ENCODE peak calls at places on chromosomes 6 and 20, in eight cellular contexts. H, N, A, V, U, D, G and B are unnamed samples.
A peak's percentile ranks its signal among the peaks of the same experiment; 100 is the strongest.

GRCh38 chr6:163996491-163996890 is 582.0 kb downstream of the QKI start:
- DNase-seq in H (no peak), N (no peak), A (no peak), V (no peak), U (no peak), D (no peak), G (no peak), B (no peak)

GRCh38 chr20:31505903-31506302 is 8.3 kb upstream of the HM13 start:
- DNase-seq in H (no peak), N (no peak), A (no peak), V (no peak), U (no peak), D (no peak), G (no peak), B (no peak)

GRCh38 chr6:72425003-72425681 is 196.7 kb upstream of the KCNQ5 start:
- DNase-seq in H (no peak), N (no peak), A (no peak), V (no peak), U (no peak), D (no peak), G (no peak), B (no peak)

GRCh38 chr20:6636209-6637159 is 131.0 kb upstream of the BMP2 start:
- DNase-seq in H (peak; percentile 85), N (peak; percentile 2), A (peak; percentile 47), V (no peak), U (no peak), D (no peak), G (peak; percentile 63), B (peak; percentile 80)

GRCh38 chr6:34082348-34082747 is 63.5 kb downstream of the GRM4 start:
- DNase-seq in H (no peak), N (no peak), A (no peak), V (no peak), U (no peak), D (no peak), G (no peak), B (no peak)

GRCh38 chr6:7267071-7267470 is 45.9 kb downstream of the SSR1 start:
- DNase-seq in H (no peak), N (no peak), A (no peak), V (no peak), U (no peak), D (no peak), G (no peak), B (no peak)

GRCh38 chr6:165662041-165662491 is 975 bp downstream of the PDE10A start:
- DNase-seq in H (no peak), N (peak; percentile 70), A (peak; percentile 52), V (no peak), U (no peak), D (no peak), G (no peak), B (no peak)

GRCh38 chr6:18022398-18023231 is 35.2 kb upstream of the KIF13A start:
- DNase-seq in H (peak; percentile 13), N (no peak), A (peak; percentile 31), V (no peak), U (no peak), D (no peak), G (no peak), B (no peak)

GRCh38 chr20:1660263-1660662 is 2.7 kb upstream of the SIRPG start:
- DNase-seq in H (no peak), N (no peak), A (no peak), V (no peak), U (no peak), D (no peak), G (no peak), B (no peak)

GRCh38 chr20:57672164-57672563 is 37.7 kb downstream of the PMEPA1 start:
- DNase-seq in H (peak; percentile 86), N (peak; percentile 72), A (no peak), V (no peak), U (no peak), D (no peak), G (no peak), B (no peak)

GRCh38 chr6:43081043-43081442 is 4.9 kb downstream of the PTK7 start:
- DNase-seq in H (no peak), N (no peak), A (no peak), V (no peak), U (no peak), D (no peak), G (no peak), B (no peak)

GRCh38 chr6:87237804-87238203 is 82.4 kb downstream of the ZNF292 start:
- DNase-seq in H (peak; percentile 30), N (peak; percentile 51), A (peak; percentile 4), V (peak; percentile 18), U (peak; percentile 14), D (no peak), G (peak; percentile 9), B (peak; percentile 47)

GRCh38 chr6:33723576-33724085 is 12.1 kb upstream of the UQCC2 start:
- DNase-seq in H (no peak), N (no peak), A (no peak), V (no peak), U (no peak), D (no peak), G (no peak), B (no peak)

GRCh38 chr6:113630738-113631535 is 226.2 kb upstream of the MARCKS start:
- DNase-seq in H (peak; percentile 77), N (no peak), A (no peak), V (no peak), U (no peak), D (peak; percentile 97), G (no peak), B (no peak)

GRCh38 chr20:3847419-3847940 is 846 bp downstream of the MAVS start:
- DNase-seq in H (peak; percentile 7), N (no peak), A (no peak), V (no peak), U (no peak), D (no peak), G (no peak), B (no peak)

GRCh38 chr20:58349586-58349985 is 39.4 kb upstream of the VAPB start:
- DNase-seq in H (no peak), N (peak; percentile 9), A (peak; percentile 40), V (no peak), U (no peak), D (no peak), G (no peak), B (no peak)

GRCh38 chr6:145025488-145025887 is 709.8 kb downstream of the EPM2A start:
- DNase-seq in H (no peak), N (no peak), A (no peak), V (no peak), U (no peak), D (no peak), G (peak; percentile 77), B (no peak)

GRCh38 chr6:88165877-88166492 is at the start of gene CNR1:
- DNase-seq in H (peak; percentile 24), N (peak; percentile 83), A (peak; percentile 13), V (no peak), U (peak; percentile 12), D (no peak), G (no peak), B (no peak)

GRCh38 chr6:122459240-122459639 is 12.4 kb downstream of the SERINC1 start:
- DNase-seq in H (no peak), N (no peak), A (no peak), V (no peak), U (no peak), D (no peak), G (no peak), B (peak; percentile 10)

GRCh38 chr6:3946779-3947178 is 97.6 kb downstream of the FAM50B start:
- DNase-seq in H (no peak), N (no peak), A (no peak), V (no peak), U (no peak), D (no peak), G (no peak), B (no peak)

GRCh38 chr6:131063764-131064272 is 773 bp upstream of the EPB41L2 start:
- DNase-seq in H (no peak), N (no peak), A (no peak), V (no peak), U (no peak), D (no peak), G (no peak), B (no peak)

GRCh38 chr6:127058027-127058426 is 60.4 kb upstream of the RSPO3 start:
- DNase-seq in H (peak; percentile 17), N (no peak), A (no peak), V (no peak), U (no peak), D (no peak), G (no peak), B (no peak)

GRCh38 chr6:127053032-127053908 is 65.2 kb upstream of the RSPO3 start:
- DNase-seq in H (peak; percentile 74), N (no peak), A (no peak), V (no peak), U (no peak), D (no peak), G (no peak), B (no peak)

DNA sequence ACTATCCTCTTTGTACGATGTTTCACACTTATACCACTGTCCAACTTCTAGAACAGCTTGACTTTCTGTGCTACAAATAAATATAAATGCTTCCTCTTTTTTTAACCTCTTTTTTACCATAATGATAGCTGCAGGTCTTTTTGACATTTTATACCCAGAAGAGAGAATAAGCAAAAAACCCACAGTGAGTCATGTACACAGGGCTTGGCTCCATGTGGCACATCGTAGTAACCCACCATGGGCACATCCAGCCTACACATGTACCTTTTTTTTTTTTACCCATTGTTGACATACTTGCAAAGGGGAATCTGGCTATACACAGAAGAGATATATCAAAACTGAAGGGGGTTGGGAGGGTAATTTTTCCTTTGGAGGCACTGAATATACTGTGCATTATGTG is 59.5 kb upstream of the RSPO3 start:
- DNase-seq in H (no peak), N (no peak), A (no peak), V (no peak), U (no peak), D (no peak), G (no peak), B (no peak)
- TF ChIP-seq CTCF in H (no peak), N (no peak), A (no peak), V (no peak), U (no peak), D (no peak), G (no peak), B (no peak)

DNA sequence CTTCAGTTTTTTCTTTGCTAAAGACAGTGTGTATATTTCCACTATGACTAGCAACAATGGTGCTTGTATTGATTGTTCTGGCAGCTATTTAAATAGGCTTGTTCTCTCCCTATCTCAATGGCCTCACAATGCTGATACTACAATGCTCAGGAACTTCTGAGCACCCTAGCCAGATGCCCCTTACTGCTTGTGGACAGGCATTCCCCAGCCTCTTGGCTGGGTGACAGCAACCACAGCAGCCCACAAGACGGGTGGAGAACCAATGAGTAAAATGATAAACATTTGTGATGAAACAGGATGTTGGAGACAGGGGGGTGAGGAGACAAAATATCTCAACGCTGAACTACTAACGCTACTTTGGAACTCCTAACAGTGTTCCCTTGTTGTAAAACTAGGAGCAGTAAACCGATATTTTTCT is 42.3 kb downstream of the HIVEP2 start:
- DNase-seq in H (peak; percentile 80), N (peak; percentile 19), A (peak; percentile 65), V (peak; percentile 80), U (no peak), D (peak; percentile 67), G (peak; percentile 85), B (peak; percentile 92)
- TF ChIP-seq MAX in H (no peak), N (peak; percentile 47), A (no peak), V (no peak), U (no peak), D (no peak), G (no peak), B (no peak)

GRCh38 chr20:10644458-10645204 is 29.2 kb downstream of the JAG1 start:
- DNase-seq in H (no peak), N (peak; percentile 74), A (no peak), V (no peak), U (no peak), D (peak; percentile 48), G (no peak), B (no peak)
- H3K4me3 ChIP-seq in H (no peak overlapping the region), N (no peak overlapping the region), A (no peak overlapping the region), V (no peak overlapping the region), U (no peak overlapping the region), D (no peak overlapping the region), G (no peak overlapping the region), B (no peak overlapping the region)

GRCh38 chr20:48767269-48767960 is 60.4 kb downstream of the PREX1 start:
- DNase-seq in H (no peak), N (no peak), A (no peak), V (no peak), U (no peak), D (no peak), G (no peak), B (no peak)
- TF ChIP-seq CTCF in H (no peak), N (no peak), A (no peak), V (no peak), U (no peak), D (no peak), G (no peak), B (no peak)